ENCODE peak calls at places on chromosomes 7 and 10, in ten cellular contexts. O is fibroblast of the aortic adventitia; L is EL; H is activated effector memory CD4-positive, alpha-beta T cell treated with Interleukin-2 at 50 U/mL for 16 hours; Q is Daoy; K is pulmonary artery endothelial cell; U is ecto neural progenitor cell; E is OCI-M1; X is progenitor cell of endocrine pancreas; P is heart right ventricle. F is an unnamed sample.

GRCh38 chr7:36361227-36361626 is 28.4 kb upstream of the ANLN start:
- DNase-seq in O (no peak), L (no peak), H (no peak), Q (no peak), K (no peak), U (no peak), E (no peak), X (no peak), P (no peak), F (no peak)

GRCh38 chr10:54866666-54867065 is 65.6 kb upstream of the PCDH15 start:
- DNase-seq in O (no peak), L (no peak), H (no peak), Q (no peak), K (no peak), U (no peak), E (no peak), X (no peak), P (no peak), F (no peak)

GRCh38 chr10:107899075-107899474 is 734.6 kb upstream of the SORCS1 start:
- DNase-seq in O (no peak), L (no peak), H (no peak), Q (no peak), K (no peak), U (no peak), E (no peak), X (no peak), P (no peak), F (no peak)

GRCh38 chr10:74189999-74190421 is 39.0 kb downstream of the ADK start:
- DNase-seq in O (peak; percentile 90), L (peak; percentile 96), H (peak; percentile 3), Q (peak; percentile 69), K (peak; percentile 32), U (no peak), E (peak; percentile 87), X (no peak), P (no peak), F (no peak)

GRCh38 chr10:66591865-66592264 is 334.0 kb upstream of the LRRTM3 start:
- DNase-seq in O (no peak), L (peak; percentile 66), H (no peak), Q (no peak), K (no peak), U (no peak), E (no peak), X (no peak), P (no peak), F (no peak)

GRCh38 chr7:26735976-26736600 is 128.3 kb downstream of the SKAP2 start:
- DNase-seq in O (no peak), L (no peak), H (no peak), Q (no peak), K (no peak), U (no peak), E (no peak), X (no peak), P (no peak), F (no peak)

GRCh38 chr7:135414850-135415439 is 95.0 kb downstream of the CNOT4 start:
- DNase-seq in O (peak; percentile 70), L (peak; percentile 49), H (no peak), Q (peak; percentile 33), K (peak; percentile 20), U (no peak), E (peak; percentile 81), X (no peak), P (no peak), F (peak; percentile 66)

GRCh38 chr7:138226001-138226476 is 149.8 kb downstream of the AKR1D1 start:
- DNase-seq in O (peak; percentile 14), L (peak; percentile 73), H (no peak), Q (peak; percentile 73), K (no peak), U (no peak), E (peak; percentile 78), X (no peak), P (no peak), F (peak; percentile 76)

GRCh38 chr7:130628901-130629300 is 39.6 kb downstream of the COPG2 start:
- DNase-seq in O (no peak), L (no peak), H (no peak), Q (no peak), K (no peak), U (no peak), E (no peak), X (no peak), P (no peak), F (no peak)

GRCh38 chr10:70122742-70123141 is 9.9 kb downstream of the AIFM2 start:
- DNase-seq in O (no peak), L (no peak), H (no peak), Q (no peak), K (no peak), U (no peak), E (peak; percentile 97), X (no peak), P (no peak), F (no peak)

GRCh38 chr10:48305905-48306264 is 592 bp upstream of the MAPK8 start:
- DNase-seq in O (no peak), L (no peak), H (no peak), Q (no peak), K (no peak), U (no peak), E (no peak), X (no peak), P (no peak), F (no peak)

GRCh38 chr7:128099204-128099671 is 68.0 kb upstream of the LRRC4 start:
- DNase-seq in O (peak; percentile 60), L (no peak), H (no peak), Q (peak; percentile 38), K (no peak), U (no peak), E (peak; percentile 50), X (no peak), P (no peak), F (no peak)

GRCh38 chr7:6166443-6166871 is 106.0 kb downstream of the CYTH3 start:
- DNase-seq in O (no peak), L (no peak), H (no peak), Q (no peak), K (no peak), U (no peak), E (no peak), X (no peak), P (peak; percentile 24), F (peak; percentile 57)

GRCh38 chr7:106731637-106732036 is 70.7 kb upstream of the CCDC71L start:
- DNase-seq in O (no peak), L (no peak), H (no peak), Q (no peak), K (no peak), U (no peak), E (peak; percentile 55), X (no peak), P (no peak), F (no peak)

GRCh38 chr10:24961582-24961981 is 9.2 kb upstream of the PRTFDC1 start:
- DNase-seq in O (no peak), L (no peak), H (no peak), Q (no peak), K (no peak), U (no peak), E (no peak), X (no peak), P (no peak), F (no peak)

GRCh38 chr7:106031271-106032029 is 68.4 kb downstream of the CDHR3 start:
- DNase-seq in O (no peak), L (no peak), H (no peak), Q (no peak), K (no peak), U (no peak), E (no peak), X (no peak), P (no peak), F (no peak)

GRCh38 chr7:83065714-83066113 is 97.0 kb downstream of the PCLO start:
- DNase-seq in O (no peak), L (no peak), H (no peak), Q (no peak), K (no peak), U (no peak), E (peak; percentile 87), X (no peak), P (no peak), F (no peak)

GRCh38 chr7:99558306-99559275 is at the start of gene ZNF655:
- DNase-seq in O (peak; percentile 76), L (peak; percentile 90), H (peak; percentile 88), Q (peak; percentile 98), K (no peak), U (peak; percentile 97), E (peak; percentile 97), X (peak; percentile 94), P (peak; percentile 91), F (peak; percentile 97)

GRCh38 chr7:46835556-46835955 is 746.4 kb downstream of the TNS3 start:
- DNase-seq in O (peak; percentile 71), L (peak; percentile 18), H (no peak), Q (no peak), K (no peak), U (no peak), E (no peak), X (no peak), P (no peak), F (no peak)

GRCh38 chr10:1374901-1375804 is 319.0 kb downstream of the WDR37 start:
- DNase-seq in O (no peak), L (no peak), H (no peak), Q (no peak), K (no peak), U (no peak), E (no peak), X (no peak), P (no peak), F (no peak)

GRCh38 chr10:62815373-62816111 is 624 bp downstream of the EGR2 start:
- DNase-seq in O (no peak), L (peak; percentile 23), H (no peak), Q (peak; percentile 12), K (no peak), U (no peak), E (no peak), X (peak; percentile 15), P (no peak), F (no peak)

GRCh38 chr10:120508393-120508792 is 51.4 kb downstream of the PLPP4 start:
- DNase-seq in O (peak; percentile 74), L (peak; percentile 88), H (no peak), Q (peak; percentile 87), K (no peak), U (no peak), E (no peak), X (no peak), P (no peak), F (no peak)

GRCh38 chr10:78866731-78867554 is 201.8 kb upstream of the ZMIZ1 start:
- DNase-seq in O (no peak), L (no peak), H (no peak), Q (no peak), K (no peak), U (peak; percentile 46), E (no peak), X (no peak), P (no peak), F (peak; percentile 70)

GRCh38 chr10:78974409-78975317 is 94.1 kb upstream of the ZMIZ1 start:
- DNase-seq in O (peak; percentile 91), L (peak; percentile 91), H (peak; percentile 37), Q (peak; percentile 89), K (peak; percentile 79), U (peak; percentile 68), E (peak; percentile 86), X (peak; percentile 35), P (peak; percentile 45), F (peak; percentile 70)

GRCh38 chr10:108561649-108562048 is 1361.7 kb downstream of the XPNPEP1 start:
- DNase-seq in O (peak; percentile 36), L (peak; percentile 78), H (no peak), Q (no peak), K (peak; percentile 1), U (no peak), E (no peak), X (no peak), P (no peak), F (no peak)

GRCh38 chr7:73623798-73624668 is at the start of gene MLXIPL:
- DNase-seq in O (no peak), L (peak; percentile 50), H (peak; percentile 18), Q (peak; percentile 89), K (no peak), U (peak; percentile 92), E (peak; percentile 28), X (peak; percentile 83), P (peak; percentile 78), F (peak; percentile 92)

GRCh38 chr10:29285624-29286051 is 3.2 kb upstream of the LYZL1 start:
- DNase-seq in O (no peak), L (no peak), H (no peak), Q (no peak), K (no peak), U (no peak), E (no peak), X (no peak), P (no peak), F (no peak)

GRCh38 chr10:14137391-14137790 is 193.3 kb downstream of the FRMD4A start:
- DNase-seq in O (no peak), L (no peak), H (no peak), Q (no peak), K (no peak), U (no peak), E (no peak), X (no peak), P (no peak), F (no peak)

F was measured in BE2C.